ENCODE peak calls at places on chromosomes 2 and 18, in six cellular contexts. Q is spleen; G is activated CD8-positive, alpha-beta memory T cell treated with anti-CD3 and anti-CD28 coated beads for 24 hours; O is NCI-H1417; A is psoas muscle; C is RCC 7860. J is an unnamed sample.

GRCh38 chr2:200585730-200586643 is at the start of gene AOX1:
- DNase-seq in O (no peak), G (peak; percentile 65), A (peak; percentile 81), C (no peak), Q (peak; percentile 84), J (no peak)

GRCh38 chr2:200534572-200534971 is 8.6 kb downstream of the SGO2 start:
- DNase-seq in Q (no peak), G (no peak), O (no peak), A (no peak), C (no peak), J (no peak)

GRCh38 chr2:25586726-25587144 is 86.6 kb downstream of the DTNB start:
- DNase-seq in C (no peak), O (no peak), A (no peak), Q (no peak), G (no peak), J (no peak)

GRCh38 chr2:26346454-26347053 is at the start of gene ADGRF3:
- DNase-seq in G (peak; percentile 84), Q (peak; percentile 88), A (peak; percentile 56), C (peak; percentile 55), O (peak; percentile 86), J (peak; percentile 20)

GRCh38 chr2:74894261-74895030 is 60.5 kb downstream of the HK2 start:
- DNase-seq in C (no peak), A (no peak), G (no peak), Q (no peak), O (no peak), J (peak; percentile 79)

GRCh38 chr2:39732492-39732891 is 46.6 kb downstream of the THUMPD2 start:
- DNase-seq in A (no peak), G (no peak), C (no peak), O (peak; percentile 21), Q (no peak), J (no peak)

GRCh38 chr2:6071536-6071935 is 379.4 kb downstream of the SOX11 start:
- DNase-seq in G (no peak), C (no peak), Q (no peak), A (no peak), O (peak; percentile 37), J (no peak)

GRCh38 chr2:206840999-206841398 is 75.6 kb downstream of the FASTKD2 start:
- DNase-seq in Q (no peak), A (no peak), C (no peak), G (no peak), O (no peak), J (no peak)

GRCh38 chr2:239774142-239774462 is 251.0 kb downstream of the NDUFA10 start:
- DNase-seq in A (no peak), G (no peak), Q (peak; percentile 36), C (no peak), O (no peak), J (no peak)

GRCh38 chr18:24628360-24628759 is 167.9 kb downstream of the HRH4 start:
- DNase-seq in C (no peak), A (no peak), O (no peak), Q (no peak), G (no peak), J (no peak)

GRCh38 chr2:46239847-46240181 is 57.4 kb upstream of the EPAS1 start:
- DNase-seq in Q (peak; percentile 70), G (peak; percentile 72), A (no peak), O (no peak), C (no peak), J (peak; percentile 12)

GRCh38 chr2:221310720-221311119 is 261.4 kb downstream of the EPHA4 start:
- DNase-seq in A (no peak), C (no peak), G (no peak), Q (no peak), O (no peak), J (no peak)

GRCh38 chr2:2291500-2292260 is 39.4 kb downstream of the MYT1L start:
- DNase-seq in A (no peak), C (peak; percentile 13), Q (no peak), G (no peak), O (peak; percentile 75), J (peak; percentile 17)

GRCh38 chr2:217553689-217554088 is 449.1 kb downstream of the TNS1 start:
- DNase-seq in O (no peak), C (no peak), Q (no peak), G (no peak), A (no peak), J (no peak)

GRCh38 chr18:44792456-44793080 is 111.9 kb downstream of the SETBP1 start:
- DNase-seq in G (no peak), Q (no peak), C (no peak), A (no peak), O (peak; percentile 13), J (no peak)

GRCh38 chr2:237350597-237350996 is 63.4 kb downstream of the COL6A3 start:
- DNase-seq in G (no peak), A (no peak), O (no peak), Q (no peak), C (no peak), J (no peak)

GRCh38 chr18:63339920-63340484 is 20.4 kb upstream of the BCL2 start:
- DNase-seq in C (no peak), G (no peak), O (peak; percentile 70), A (no peak), Q (no peak), J (no peak)

GRCh38 chr2:99421469-99421868 is 68.3 kb downstream of the REV1 start:
- DNase-seq in O (no peak), G (no peak), C (no peak), Q (no peak), A (no peak), J (no peak)

GRCh38 chr2:30721668-30722647 is 85.3 kb downstream of the CAPN13 start:
- DNase-seq in A (no peak), G (no peak), C (no peak), Q (peak; percentile 49), O (no peak), J (no peak)

GRCh38 chr2:39061280-39061679 is 59.6 kb downstream of the SOS1 start:
- DNase-seq in O (no peak), Q (no peak), G (no peak), C (no peak), A (no peak), J (no peak)

GRCh38 chr2:85215074-85216050 is 82.2 kb downstream of the TCF7L1 start:
- DNase-seq in Q (no peak), G (no peak), O (peak; percentile 69), C (no peak), A (peak; percentile 39), J (no peak)

GRCh38 chr2:235580401-235581157 is 86.7 kb downstream of the AGAP1 start:
- DNase-seq in Q (no peak), G (no peak), A (no peak), O (no peak), C (no peak), J (no peak)

GRCh38 chr2:74007120-74007519 is 22.4 kb downstream of the TET3 start:
- DNase-seq in A (no peak), C (no peak), O (no peak), Q (no peak), G (peak; percentile 38), J (no peak)

GRCh38 chr2:7785700-7786099 is 868.5 kb downstream of the RNF144A start:
- DNase-seq in A (no peak), O (no peak), G (no peak), C (no peak), Q (no peak), J (no peak)

GRCh38 chr2:199624958-199625357 is 167.2 kb upstream of the SATB2 start:
- DNase-seq in G (no peak), A (no peak), C (no peak), O (no peak), Q (no peak), J (no peak)

GRCh38 chr2:189835855-189836558 is 51.8 kb downstream of the PMS1 start:
- DNase-seq in A (no peak), Q (no peak), G (no peak), C (no peak), O (peak; percentile 27), J (no peak)

GRCh38 chr2:22037274-22037673 is 913.5 kb downstream of the TDRD15 start:
- DNase-seq in O (no peak), C (no peak), Q (no peak), G (no peak), A (no peak), J (peak; percentile 4)

GRCh38 chr2:143623270-143623669 is 494.1 kb downstream of the ARHGAP15 start:
- DNase-seq in Q (no peak), A (no peak), G (no peak), O (no peak), C (no peak), J (no peak)

GRCh38 chr2:41998789-41999470 is 48.9 kb upstream of the PKDCC start:
- DNase-seq in O (no peak), C (no peak), Q (no peak), A (no peak), G (no peak), J (no peak)

GRCh38 chr2:234556848-234557573 is 60.1 kb upstream of the ARL4C start:
- DNase-seq in O (peak; percentile 16), Q (no peak), A (no peak), C (peak; percentile 39), G (no peak), J (peak; percentile 35)

GRCh38 chr2:47310801-47311560 is 92.0 kb upstream of the MSH2 start:
- DNase-seq in G (no peak), C (no peak), Q (peak; percentile 87), A (peak; percentile 31), O (peak; percentile 43), J (no peak)

GRCh38 chr2:136378712-136379595 is 261.0 kb upstream of the CXCR4 start:
- DNase-seq in Q (peak; percentile 86), C (no peak), A (peak; percentile 27), O (peak; percentile 84), G (peak; percentile 79), J (peak; percentile 46)

GRCh38 chr2:69693472-69694450 is 48.2 kb upstream of the ANXA4 start:
- DNase-seq in A (no peak), C (no peak), O (no peak), Q (peak; percentile 86), G (peak; percentile 68), J (no peak)

GRCh38 chr2:190838492-190838910 is 42.1 kb upstream of the GLS start:
- DNase-seq in A (no peak), G (peak; percentile 59), C (peak; percentile 97), O (no peak), Q (no peak), J (peak; percentile 88)

GRCh38 chr2:120541972-120542670 is 193.5 kb upstream of the GLI2 start:
- DNase-seq in C (no peak), A (no peak), O (no peak), G (no peak), Q (no peak), J (no peak)

GRCh38 chr2:183709829-183710228 is 585.6 kb downstream of the NUP35 start:
- DNase-seq in A (no peak), G (no peak), O (no peak), Q (no peak), C (no peak), J (no peak)

GRCh38 chr2:82316573-82317371 is 2012.2 kb upstream of the LRRTM1 start:
- DNase-seq in A (no peak), C (no peak), G (no peak), Q (no peak), O (peak; percentile 32), J (no peak)

J was measured in HT1080.